ENCODE peak calls at places on chromosomes 2 and 18, in four cellular contexts. One of them, this sample, is unnamed.

GRCh38 chr2:169007941-169008340 is 23.2 kb downstream of the ABCB11 start:
- DNase-seq in neural progenitor cell: no peak
- DNase-seq in hepatocyte: no peak
- DNase-seq in PC-3: no peak
- DNase-seq in this sample: peak

GRCh38 chr2:17070711-17071110 is 405.1 kb upstream of the CYRIA start:
- DNase-seq in neural progenitor cell: no peak
- DNase-seq in hepatocyte: no peak
- DNase-seq in PC-3: no peak
- DNase-seq in this sample: peak

GRCh38 chr2:27889774-27890145 is 427 bp downstream of the RBKS start:
- DNase-seq in neural progenitor cell: no peak
- DNase-seq in hepatocyte: no peak
- DNase-seq in PC-3: no peak
- DNase-seq in this sample: peak

GRCh38 chr2:132568679-132569078 is 101.3 kb downstream of the LYPD1 start:
- DNase-seq in neural progenitor cell: no peak
- DNase-seq in hepatocyte: no peak
- DNase-seq in PC-3: no peak
- DNase-seq in this sample: no peak

GRCh38 chr2:145106293-145106692 is 586.4 kb upstream of the ZEB2 start:
- DNase-seq in neural progenitor cell: no peak
- DNase-seq in hepatocyte: no peak
- DNase-seq in PC-3: peak
- DNase-seq in this sample: no peak

GRCh38 chr18:37334494-37335125 is 231.0 kb downstream of the CELF4 start:
- DNase-seq in neural progenitor cell: peak
- DNase-seq in hepatocyte: no peak
- DNase-seq in PC-3: no peak
- DNase-seq in this sample: no peak

GRCh38 chr2:171728989-171729951 is 42.0 kb downstream of the DYNC1I2 start:
- DNase-seq in neural progenitor cell: no peak
- DNase-seq in hepatocyte: no peak
- DNase-seq in PC-3: no peak
- DNase-seq in this sample: no peak

GRCh38 chr2:127535422-127535901 is at the start of gene MYO7B:
- DNase-seq in neural progenitor cell: no peak
- DNase-seq in hepatocyte: peak
- DNase-seq in PC-3: no peak
- DNase-seq in this sample: no peak

GRCh38 chr2:33602216-33602830 is 3.2 kb upstream of the FAM98A start:
- DNase-seq in neural progenitor cell: no peak
- DNase-seq in hepatocyte: no peak
- DNase-seq in PC-3: no peak
- DNase-seq in this sample: no peak

GRCh38 chr18:74506405-74507119 is 10.4 kb downstream of the CNDP2 start:
- DNase-seq in neural progenitor cell: no peak
- DNase-seq in hepatocyte: peak
- DNase-seq in PC-3: no peak
- DNase-seq in this sample: no peak

GRCh38 chr2:179745615-179746263 is 115.7 kb downstream of the ZNF385B start:
- DNase-seq in neural progenitor cell: no peak
- DNase-seq in hepatocyte: no peak
- DNase-seq in PC-3: no peak
- DNase-seq in this sample: no peak

GRCh38 chr18:38695559-38696270 is 1130.1 kb upstream of the CELF4 start:
- DNase-seq in neural progenitor cell: no peak
- DNase-seq in hepatocyte: peak
- DNase-seq in PC-3: peak
- DNase-seq in this sample: no peak

GRCh38 chr2:102291221-102292075 is 19.9 kb upstream of the IL1RL1 start:
- DNase-seq in neural progenitor cell: no peak
- DNase-seq in hepatocyte: peak
- DNase-seq in PC-3: no peak
- DNase-seq in this sample: no peak

GRCh38 chr2:83370419-83370762 is 1088.7 kb downstream of the SUCLG1 start:
- DNase-seq in neural progenitor cell: no peak
- DNase-seq in hepatocyte: no peak
- DNase-seq in PC-3: no peak
- DNase-seq in this sample: no peak

GRCh38 chr2:100603945-100604633 is 41.3 kb downstream of the PDCL3 start:
- DNase-seq in neural progenitor cell: peak
- DNase-seq in hepatocyte: no peak
- DNase-seq in PC-3: no peak
- DNase-seq in this sample: peak

GRCh38 chr18:28594034-28594433 is 417.1 kb upstream of the CDH2 start:
- DNase-seq in neural progenitor cell: no peak
- DNase-seq in hepatocyte: no peak
- DNase-seq in PC-3: peak
- DNase-seq in this sample: no peak

GRCh38 chr2:105102963-105103421 is 65.1 kb downstream of the MRPS9 start:
- DNase-seq in neural progenitor cell: peak
- DNase-seq in hepatocyte: no peak
- DNase-seq in PC-3: peak
- DNase-seq in this sample: peak

GRCh38 chr2:28469304-28469703 is 26.6 kb upstream of the PLB1 start:
- DNase-seq in neural progenitor cell: no peak
- DNase-seq in hepatocyte: no peak
- DNase-seq in PC-3: no peak
- DNase-seq in this sample: no peak

GRCh38 chr2:9199716-9200633 is 6.6 kb upstream of the ASAP2 start:
- DNase-seq in neural progenitor cell: no peak
- DNase-seq in hepatocyte: no peak
- DNase-seq in PC-3: no peak
- DNase-seq in this sample: no peak

GRCh38 chr2:97745474-97746172 is 32.2 kb downstream of the ZAP70 start:
- DNase-seq in neural progenitor cell: no peak
- DNase-seq in hepatocyte: no peak
- DNase-seq in PC-3: no peak
- DNase-seq in this sample: no peak
- TF ChIP-seq EZH2phosphoT487 in neural progenitor cell: no peak
- TF ChIP-seq EZH2phosphoT487 in hepatocyte: no peak
- TF ChIP-seq EZH2phosphoT487 in PC-3: no peak
- TF ChIP-seq EZH2phosphoT487 in this sample: no peak

GRCh38 chr2:70619167-70619566 is 65.5 kb upstream of the TGFA start:
- DNase-seq in neural progenitor cell: no peak
- DNase-seq in hepatocyte: no peak
- DNase-seq in PC-3: no peak
- DNase-seq in this sample: no peak
- TF ChIP-seq EZH2phosphoT487 in neural progenitor cell: no peak
- TF ChIP-seq EZH2phosphoT487 in hepatocyte: no peak
- TF ChIP-seq EZH2phosphoT487 in PC-3: no peak
- TF ChIP-seq EZH2phosphoT487 in this sample: no peak

DNA sequence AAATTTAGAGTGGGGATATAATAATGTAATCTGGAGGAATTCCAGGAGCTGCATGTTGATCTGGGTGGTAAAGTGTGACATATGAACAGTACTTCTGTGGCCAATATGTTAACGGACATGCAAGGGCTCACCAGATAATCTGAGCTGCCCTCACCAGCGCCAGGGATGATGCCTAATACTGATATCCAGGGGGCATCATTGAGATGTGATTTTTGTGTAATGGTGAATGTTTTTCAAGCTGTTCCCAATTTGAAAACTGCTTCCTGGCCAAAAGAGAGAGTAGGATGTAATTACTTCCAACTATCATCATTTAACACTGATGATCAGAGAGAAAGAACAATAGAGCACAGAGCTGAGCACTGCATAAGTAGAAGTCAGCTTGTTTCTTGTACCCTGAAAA is 235.7 kb downstream of the DSEL start:
- DNase-seq in neural progenitor cell: no peak
- DNase-seq in hepatocyte: no peak
- DNase-seq in PC-3: no peak
- DNase-seq in this sample: no peak
- TF ChIP-seq EZH2phosphoT487 in neural progenitor cell: no peak
- TF ChIP-seq EZH2phosphoT487 in hepatocyte: no peak
- TF ChIP-seq EZH2phosphoT487 in PC-3: no peak
- TF ChIP-seq EZH2phosphoT487 in this sample: no peak

DNA sequence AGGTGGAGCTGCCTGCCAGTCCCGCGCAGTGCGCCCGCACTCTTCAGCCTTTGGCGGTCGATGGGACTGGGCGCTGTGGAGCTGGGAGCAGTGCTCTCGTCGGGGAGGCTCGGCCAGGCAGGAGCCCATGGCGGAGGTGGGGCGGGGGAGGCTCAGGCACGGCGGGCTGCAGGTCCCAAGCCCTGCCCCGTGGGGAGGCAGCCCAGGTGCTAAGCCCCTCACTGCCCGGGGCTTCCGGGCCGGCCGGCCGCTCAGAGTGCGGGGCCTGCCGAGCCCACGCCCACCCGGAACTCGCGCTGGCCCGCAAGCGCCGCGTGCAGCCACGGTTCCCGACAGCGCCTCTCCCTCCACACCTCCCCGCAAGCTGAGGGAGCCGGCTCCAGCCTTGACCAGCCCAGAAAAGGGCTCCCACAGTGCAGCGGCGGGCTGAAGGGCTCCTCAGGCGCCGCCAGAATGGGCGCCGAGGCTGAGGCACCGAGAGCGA is 316.4 kb downstream of the RND3 start:
- DNase-seq in neural progenitor cell: no peak
- DNase-seq in hepatocyte: no peak
- DNase-seq in PC-3: no peak
- DNase-seq in this sample: no peak
- TF ChIP-seq EZH2phosphoT487 in neural progenitor cell: no peak
- TF ChIP-seq EZH2phosphoT487 in hepatocyte: no peak
- TF ChIP-seq EZH2phosphoT487 in PC-3: no peak
- TF ChIP-seq EZH2phosphoT487 in this sample: no peak

This sample was measured in GM23338.